ENCODE peak calls at places on chromosome 4, in ten cellular contexts. V is fibroblast of lung, E is PC-3, T is endothelial cell of umbilical vein, R is hepatocyte, X is HCT116, A is A673, N is astrocyte, Y is K562, F is MM.1S. M is an unnamed sample.

GRCh38 chr4:143358419-143358818 is 21.7 kb downstream of the GAB1 start:
- DNase-seq in R (no peak), Y (no peak), T (no peak), N (no peak), X (no peak), A (no peak), V (no peak), E (no peak), F (peak; percentile 81), M (no peak)

GRCh38 chr4:12242354-12242753 is 813.7 kb upstream of the HS3ST1 start:
- DNase-seq in F (no peak), E (no peak), V (no peak), Y (no peak), N (no peak), R (peak; percentile 40), X (no peak), T (no peak), A (no peak), M (no peak)

GRCh38 chr4:27084685-27085356 is 224.2 kb downstream of the STIM2 start:
- DNase-seq in F (peak; percentile 11), X (no peak), T (peak; percentile 39), N (peak; percentile 6), V (peak; percentile 26), Y (peak; percentile 70), E (peak; percentile 34), A (peak; percentile 64), R (peak; percentile 38), M (no peak)

GRCh38 chr4:16391196-16391595 is 164.9 kb upstream of the TAPT1 start:
- DNase-seq in Y (no peak), F (no peak), A (no peak), N (no peak), T (no peak), R (no peak), E (no peak), V (no peak), X (no peak), M (no peak)

GRCh38 chr4:88003261-88003660 is 4.2 kb upstream of the PKD2 start:
- DNase-seq in F (no peak), T (no peak), N (no peak), X (no peak), E (no peak), Y (no peak), A (no peak), V (no peak), R (no peak), M (peak; percentile 9)

GRCh38 chr4:145545538-145546224 is 64.0 kb downstream of the SMAD1 start:
- DNase-seq in N (peak; percentile 95), E (peak; percentile 97), A (peak; percentile 77), Y (no peak), T (peak; percentile 100), R (peak; percentile 62), V (peak; percentile 96), F (no peak), X (peak; percentile 41), M (peak; percentile 97)

GRCh38 chr4:25234390-25235367 is 846 bp downstream of the PI4K2B start:
- DNase-seq in N (peak; percentile 77), X (peak; percentile 67), E (peak; percentile 78), V (peak; percentile 88), A (peak; percentile 77), Y (peak; percentile 24), R (peak; percentile 83), T (peak; percentile 92), F (peak; percentile 90), M (peak; percentile 97)

GRCh38 chr4:156971168-156971601 is 414 bp downstream of the PDGFC start:
- DNase-seq in A (no peak), R (no peak), N (no peak), E (no peak), F (no peak), T (no peak), Y (no peak), X (no peak), V (no peak), M (no peak)

GRCh38 chr4:1567808-1568581 is 116.1 kb downstream of the FAM53A start:
- DNase-seq in Y (peak; percentile 46), N (no peak), A (peak; percentile 37), F (no peak), E (no peak), X (no peak), R (no peak), V (no peak), T (no peak), M (no peak)

GRCh38 chr4:26174033-26174432 is 146.8 kb upstream of the RBPJ start:
- DNase-seq in R (peak; percentile 50), V (no peak), E (no peak), T (no peak), X (no peak), N (no peak), Y (no peak), F (no peak), A (no peak), M (no peak)

GRCh38 chr4:67755974-67756373 is 1.8 kb upstream of the GNRHR start:
- DNase-seq in E (no peak), Y (no peak), V (no peak), N (no peak), R (no peak), F (no peak), A (no peak), T (no peak), X (no peak), M (no peak)

GRCh38 chr4:76074995-76075600 is 589 bp downstream of the ART3 start:
- DNase-seq in Y (no peak), F (no peak), V (no peak), R (no peak), T (no peak), E (no peak), A (no peak), N (no peak), X (no peak), M (no peak)

GRCh38 chr4:112234952-112235609 is 3.5 kb downstream of the AP1AR start:
- DNase-seq in X (peak; percentile 63), R (peak; percentile 85), E (peak; percentile 81), N (peak; percentile 79), A (peak; percentile 80), V (peak; percentile 93), T (peak; percentile 87), F (peak; percentile 69), Y (peak; percentile 52), M (peak; percentile 75)

GRCh38 chr4:23333946-23334878 is 555.6 kb downstream of the PPARGC1A start:
- DNase-seq in N (peak; percentile 100), Y (peak; percentile 13), E (peak; percentile 77), V (peak; percentile 98), F (peak; percentile 97), T (no peak), R (peak; percentile 26), X (no peak), A (peak; percentile 19), M (peak; percentile 75)

GRCh38 chr4:152894673-152895072 is 41.5 kb upstream of the FHDC1 start:
- DNase-seq in A (no peak), F (no peak), T (no peak), V (peak; percentile 39), E (peak; percentile 63), X (peak; percentile 4), Y (no peak), R (no peak), N (peak; percentile 81), M (peak; percentile 58)

DNA sequence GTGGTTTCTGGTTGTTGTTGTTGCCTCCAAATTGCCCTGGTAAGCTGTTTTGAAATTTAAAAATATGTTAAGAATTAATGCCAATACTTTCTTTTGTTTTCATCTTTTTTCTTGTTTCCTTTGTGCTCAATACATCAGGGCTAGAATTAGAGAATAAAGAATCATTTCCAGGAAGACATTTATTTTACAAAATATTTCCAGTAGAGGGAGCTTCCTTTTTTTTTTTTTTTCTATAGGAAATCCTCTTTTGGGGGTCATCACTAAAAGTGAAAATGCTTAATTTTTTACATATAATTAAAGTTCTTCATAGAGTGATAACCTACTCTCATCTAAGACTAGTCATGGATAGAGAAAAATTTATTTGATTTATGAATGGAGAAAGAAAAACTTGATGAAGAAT is 2.4 kb downstream of the GLRA3 start:
- DNase-seq in A (no peak), Y (no peak), E (no peak), T (no peak), R (no peak), X (no peak), F (no peak), N (no peak), V (no peak), M (no peak)
- TF ChIP-seq CTCF in A (no peak), Y (no peak), E (peak; percentile 49), T (no peak), R (no peak), X (no peak), F (peak; percentile 16), N (no peak), V (no peak), M (no peak)

GRCh38 chr4:77818667-77819408 is at the start of gene CNOT6L:
- DNase-seq in X (peak; percentile 36), Y (peak; percentile 58), V (peak; percentile 67), E (peak; percentile 68), R (peak; percentile 92), N (peak; percentile 73), A (peak; percentile 37), T (peak; percentile 58), F (peak; percentile 82), M (peak; percentile 85)
- TF ChIP-seq EZH2 in X (no peak), Y (no peak), V (no peak), E (no peak), R (no peak), N (no peak), A (no peak), T (no peak), F (no peak), M (no peak)

GRCh38 chr4:159937595-159937994 is 834.7 kb downstream of the RAPGEF2 start:
- DNase-seq in F (no peak), T (no peak), Y (no peak), N (no peak), X (no peak), R (no peak), E (no peak), A (no peak), V (no peak), M (peak; percentile 75)
- H3K9me3 ChIP-seq in F (no peaks in the 10 kb centered on the region), T (no peaks in the 10 kb centered on the region), Y (no peaks in the 10 kb centered on the region), N (no peaks in the 10 kb centered on the region), X (no peaks in the 10 kb centered on the region), R (no peaks in the 10 kb centered on the region), E (no peaks in the 10 kb centered on the region), A (no peaks in the 10 kb centered on the region), V (no peaks in the 10 kb centered on the region), M (no peaks in the 10 kb centered on the region)

GRCh38 chr4:73912191-73912590 is 43.0 kb downstream of the CXCL1 start:
- DNase-seq in A (no peak), N (no peak), F (no peak), X (no peak), R (no peak), Y (no peak), E (no peak), T (no peak), V (no peak), M (no peak)

GRCh38 chr4:73911746-73912145 is 42.6 kb downstream of the CXCL1 start:
- DNase-seq in X (no peak), T (peak; percentile 8), A (no peak), N (no peak), E (no peak), F (no peak), R (no peak), V (no peak), Y (no peak), M (no peak)

GRCh38 chr4:73916172-73916925 is 47.2 kb downstream of the CXCL1 start:
- DNase-seq in X (no peak), A (no peak), Y (no peak), E (no peak), T (no peak), F (no peak), R (no peak), V (no peak), N (peak; percentile 29), M (no peak)

GRCh38 chr4:73917081-73917501 is 47.9 kb downstream of the CXCL1 start:
- DNase-seq in Y (no peak), V (peak; percentile 97), F (no peak), N (peak; percentile 97), E (peak; percentile 94), A (peak; percentile 22), X (no peak), R (peak; percentile 25), T (peak; percentile 23), M (peak; percentile 95)

GRCh38 chr4:73914071-73914470 is 44.9 kb downstream of the CXCL1 start:
- DNase-seq in A (no peak), V (no peak), X (no peak), T (no peak), Y (no peak), R (no peak), N (no peak), F (no peak), E (no peak), M (no peak)
- TF ChIP-seq CTCF in A (no peak), V (no peak), X (no peak), T (no peak), Y (no peak), R (no peak), N (no peak), F (no peak), E (no peak), M (no peak)

M was measured in mammary epithelial cell.